ENCODE peak calls at places on chromosome 13, in four cellular contexts. E, Y, J and Z are unnamed samples.

GRCh38 chr13:63012016-63012415 is 1596.4 kb upstream of the PCDH20 start:
- DNase-seq in J (no peak), Y (no peak), E (no peak), Z (no peak)

GRCh38 chr13:35566340-35566739 is 89.9 kb upstream of the MAB21L1 start:
- DNase-seq in E (no peak), Y (no peak), J (no peak), Z (no peak)

GRCh38 chr13:59823495-59823894 is 340.2 kb downstream of the DIAPH3 start:
- DNase-seq in Y (no peak), E (no peak), J (no peak), Z (no peak)

GRCh38 chr13:93259527-93260080 is 33.0 kb downstream of the GPC6 start:
- DNase-seq in Y (no peak), E (no peak), J (no peak), Z (no peak)

GRCh38 chr13:42812311-42812710 is 30.9 kb downstream of the FAM216B start:
- DNase-seq in E (no peak), Y (no peak), J (peak), Z (no peak)

GRCh38 chr13:113854238-113855011 is 9.5 kb downstream of the GAS6 start:
- DNase-seq in E (no peak), Y (no peak), J (no peak), Z (no peak)

GRCh38 chr13:105343134-105343806 is 1192.2 kb downstream of the EFNB2 start:
- DNase-seq in J (no peak), E (no peak), Y (no peak), Z (no peak)

GRCh38 chr13:27839809-27840467 is 47.7 kb downstream of the GSX1 start:
- DNase-seq in Y (no peak), E (no peak), J (no peak), Z (no peak)

GRCh38 chr13:83024955-83025594 is 857.2 kb downstream of the SLITRK1 start:
- DNase-seq in J (no peak), Y (no peak), E (no peak), Z (peak)

GRCh38 chr13:101915755-101916107 is 463.3 kb downstream of the ITGBL1 start:
- DNase-seq in J (no peak), Y (no peak), E (no peak), Z (no peak)

GRCh38 chr13:63088226-63088625 is 1672.6 kb upstream of the PCDH20 start:
- DNase-seq in J (no peak), Y (no peak), E (no peak), Z (no peak)

GRCh38 chr13:99155821-99156220 is 44.8 kb upstream of the UBAC2 start:
- DNase-seq in J (no peak), Y (no peak), E (no peak), Z (no peak)

GRCh38 chr13:72164811-72165210 is 297.8 kb upstream of the DACH1 start:
- DNase-seq in J (no peak), Y (no peak), E (no peak), Z (no peak)

GRCh38 chr13:22235950-22236290 is 565.0 kb downstream of the FGF9 start:
- DNase-seq in J (no peak), Y (no peak), E (no peak), Z (no peak)

GRCh38 chr13:106804996-106805395 is 237.1 kb upstream of the ARGLU1 start:
- DNase-seq in J (no peak), Y (no peak), E (no peak), Z (no peak)

GRCh38 chr13:92355213-92355612 is 871.4 kb upstream of the GPC6 start:
- DNase-seq in J (no peak), Y (no peak), E (no peak), Z (peak)

GRCh38 chr13:40564342-40564997 is 102.0 kb downstream of the FOXO1 start:
- DNase-seq in J (no peak), Y (no peak), E (no peak), Z (no peak)

GRCh38 chr13:36125841-36126240 is 5.3 kb downstream of the DCLK1 start:
- DNase-seq in E (no peak), J (no peak), Y (no peak), Z (no peak)

GRCh38 chr13:97946951-97947588 is 6.4 kb upstream of the IPO5 start:
- DNase-seq in E (no peak), Y (no peak), J (no peak), Z (no peak)

GRCh38 chr13:35630551-35631275 is 154.2 kb upstream of the MAB21L1 start:
- DNase-seq in J (peak), E (peak), Y (no peak), Z (peak)

GRCh38 chr13:94305463-94305862 is 174.0 kb downstream of the DCT start:
- DNase-seq in Y (no peak), E (no peak), J (no peak), Z (no peak)

GRCh38 chr13:39353988-39354387 is 249.0 kb downstream of the LHFPL6 start:
- DNase-seq in Y (no peak), E (no peak), J (no peak), Z (no peak)

GRCh38 chr13:100634686-100635085 is 39.9 kb downstream of the TMTC4 start:
- DNase-seq in J (no peak), Y (no peak), E (no peak), Z (no peak)